ENCODE peak calls at places on chromosomes 16 and 17, in nine cellular contexts. D is kidney epithelial cell, U is MCF 10A, J is sigmoid colon, R is uterus, I is WTC11, B is lower leg skin, W is cardiac fibroblast, C is OCI-LY7. L is an unnamed sample.

GRCh38 chr17:56598471-56598870 is 5.0 kb downstream of the NOG start:
- DNase-seq in U (no peak), W (peak; percentile 3), R (no peak), D (peak; percentile 50), C (no peak), B (no peak), J (no peak), I (no peak), L (no peak)

GRCh38 chr17:55420067-55420775 is 1.4 kb downstream of the MMD start:
- DNase-seq in J (no peak), U (no peak), W (no peak), C (peak; percentile 81), D (no peak), B (no peak), R (no peak), I (no peak), L (no peak)

GRCh38 chr17:9330903-9331272 is 244.7 kb downstream of the STX8 start:
- DNase-seq in B (no peak), I (no peak), J (no peak), C (no peak), W (no peak), U (no peak), D (no peak), R (no peak), L (no peak)

GRCh38 chr17:35765086-35765710 is 4.5 kb downstream of the C17orf50 start:
- DNase-seq in C (no peak), R (no peak), W (no peak), I (no peak), J (no peak), U (no peak), B (no peak), D (no peak), L (no peak)

GRCh38 chr17:63675607-63676539 is 24.1 kb downstream of the LIMD2 start:
- DNase-seq in U (peak; percentile 89), R (peak; percentile 84), C (no peak), J (peak; percentile 84), B (no peak), W (peak; percentile 85), D (peak; percentile 60), I (no peak), L (no peak)

GRCh38 chr16:68230176-68230571 is 5.8 kb downstream of the ESRP2 start:
- DNase-seq in C (no peak), I (no peak), R (no peak), J (peak; percentile 59), D (no peak), B (no peak), U (no peak), W (no peak), L (no peak)

GRCh38 chr16:66427871-66428681 is 981 bp downstream of the BEAN1 start:
- DNase-seq in U (no peak), B (peak; percentile 80), I (peak; percentile 34), W (no peak), D (no peak), C (no peak), R (no peak), J (no peak), L (no peak)

GRCh38 chr16:2212362-2213324 is 2.0 kb upstream of the BRICD5 start:
- DNase-seq in U (peak; percentile 64), W (no peak), R (no peak), D (no peak), C (no peak), B (no peak), J (no peak), I (no peak), L (no peak)

GRCh38 chr17:40612510-40613244 is 34.9 kb downstream of the SMARCE1 start:
- DNase-seq in B (no peak), D (no peak), C (no peak), I (no peak), R (no peak), W (no peak), U (peak; percentile 25), J (no peak), L (no peak)

GRCh38 chr17:18206962-18207361 is 18.5 kb upstream of the LLGL1 start:
- DNase-seq in C (no peak), D (no peak), R (no peak), I (no peak), J (no peak), W (no peak), U (no peak), B (no peak), L (no peak)

GRCh38 chr16:73171380-73171779 is 123.5 kb upstream of the ZFHX3 start:
- DNase-seq in J (no peak), C (no peak), I (no peak), R (no peak), U (no peak), B (no peak), W (no peak), D (no peak), L (no peak)

GRCh38 chr17:61813211-61813610 is 50.1 kb downstream of the BRIP1 start:
- DNase-seq in D (no peak), R (no peak), I (no peak), W (peak; percentile 26), C (no peak), B (no peak), J (no peak), U (no peak), L (no peak)

GRCh38 chr16:52212841-52213240 is 334.1 kb downstream of the TOX3 start:
- DNase-seq in C (no peak), W (no peak), I (no peak), D (no peak), R (no peak), B (no peak), U (no peak), J (no peak), L (no peak)
- TF ChIP-seq CTCF in C (no peak), W (no peak), I (no peak), D (no peak), R (no peak), B (no peak), U (no peak), J (no peak), L (no peak)

GRCh38 chr16:88309905-88310259 is 72.9 kb upstream of the ZNF469 start:
- DNase-seq in I (peak; percentile 39), B (no peak), J (no peak), C (peak; percentile 4), U (no peak), D (no peak), R (no peak), W (no peak), L (peak; percentile 39)

GRCh38 chr16:88306411-88306810 is 76.3 kb upstream of the ZNF469 start:
- DNase-seq in I (no peak), W (no peak), C (no peak), J (no peak), U (no peak), D (no peak), B (no peak), R (no peak), L (peak; percentile 75)

GRCh38 chr16:88306860-88307545 is 75.8 kb upstream of the ZNF469 start:
- DNase-seq in W (peak; percentile 96), B (no peak), J (no peak), D (peak; percentile 70), U (peak; percentile 61), I (no peak), R (peak; percentile 53), C (no peak), L (peak; percentile 59)

GRCh38 chr16:88309174-88309904 is 73.4 kb upstream of the ZNF469 start:
- DNase-seq in D (no peak), W (no peak), J (no peak), I (no peak), R (no peak), B (no peak), C (no peak), U (no peak), L (peak; percentile 68)

GRCh38 chr16:88308441-88309173 is 74.2 kb upstream of the ZNF469 start:
- DNase-seq in J (no peak), D (no peak), I (no peak), U (no peak), W (no peak), R (no peak), C (no peak), B (no peak), L (peak; percentile 76)
- TF ChIP-seq CTCF in J (no peak), D (no peak), I (no peak), U (no peak), W (no peak), R (no peak), C (no peak), B (no peak), L (peak; percentile 10)

GRCh38 chr16:81624718-81625543 is 154.2 kb upstream of the PLCG2 start:
- DNase-seq in D (no peak), I (no peak), R (no peak), U (peak; percentile 50), W (peak; percentile 66), J (no peak), C (no peak), B (no peak), L (no peak)
- TF ChIP-seq CTCF in D (no peak), I (no peak), R (no peak), U (no peak), W (no peak), J (no peak), C (no peak), B (no peak), L (no peak)

GRCh38 chr16:85025781-85026653 is 1.6 kb upstream of the KIAA0513 start:
- DNase-seq in R (no peak), U (no peak), B (no peak), J (no peak), W (no peak), C (no peak), I (no peak), D (no peak), L (no peak)

GRCh38 chr16:85026696-85027095 is 899 bp upstream of the KIAA0513 start:
- DNase-seq in R (no peak), W (no peak), I (no peak), C (no peak), U (no peak), D (no peak), J (no peak), B (no peak), L (no peak)

GRCh38 chr16:85027968-85028637 is 508 bp downstream of the KIAA0513 start:
- DNase-seq in C (peak; percentile 15), B (no peak), D (no peak), U (no peak), W (no peak), J (no peak), I (no peak), R (peak; percentile 42), L (no peak)

GRCh38 chr16:85028638-85029412 is 1.2 kb downstream of the KIAA0513 start:
- DNase-seq in B (peak; percentile 90), D (no peak), U (peak; percentile 86), C (no peak), I (no peak), R (peak; percentile 63), J (peak; percentile 83), W (peak; percentile 80), L (no peak)

GRCh38 chr16:85027349-85027967 is at the start of gene KIAA0513:
- DNase-seq in I (peak; percentile 91), J (peak; percentile 97), R (peak; percentile 91), C (peak; percentile 97), W (peak; percentile 90), B (peak; percentile 98), D (no peak), U (peak; percentile 93), L (no peak)
- TF ChIP-seq CTCF in I (no peak), J (no peak), R (peak; percentile 30), C (peak; percentile 43), W (peak; percentile 16), B (no peak), D (peak; percentile 52), U (no peak), L (no peak)

L was measured in chondrocyte.